ENCODE peak calls at places on chromosome 13, in four cellular contexts. One of them, this sample, is unnamed.

GRCh38 chr13:94595006-94595942 is 678 bp downstream of the TGDS start:
- DNase-seq in mesendoderm: peak
- DNase-seq in H1: no peak
- DNase-seq in H9: peak
- DNase-seq in this sample: peak

GRCh38 chr13:38630780-38631179 is 56.1 kb upstream of the FREM2 start:
- DNase-seq in mesendoderm: no peak
- DNase-seq in H1: no peak
- DNase-seq in H9: no peak
- DNase-seq in this sample: peak

GRCh38 chr13:85806553-85807175 is 7.4 kb upstream of the SLITRK6 start:
- DNase-seq in mesendoderm: peak
- DNase-seq in H1: no peak
- DNase-seq in H9: no peak
- DNase-seq in this sample: peak

GRCh38 chr13:51201886-51202285 is 20.3 kb upstream of the FAM124A start:
- DNase-seq in mesendoderm: no peak
- DNase-seq in H1: no peak
- DNase-seq in H9: no peak
- DNase-seq in this sample: no peak

GRCh38 chr13:40798380-40798779 is 9.0 kb downstream of the SLC25A15 start:
- DNase-seq in mesendoderm: no peak
- DNase-seq in H1: no peak
- DNase-seq in H9: no peak
- DNase-seq in this sample: no peak

GRCh38 chr13:40624338-40624737 is 42.1 kb downstream of the FOXO1 start:
- DNase-seq in mesendoderm: peak
- DNase-seq in H1: no peak
- DNase-seq in H9: no peak
- DNase-seq in this sample: no peak

GRCh38 chr13:67298297-67298696 is 68.2 kb upstream of the PCDH9 start:
- DNase-seq in mesendoderm: no peak
- DNase-seq in H1: no peak
- DNase-seq in H9: no peak
- DNase-seq in this sample: peak

GRCh38 chr13:75363371-75363770 is 118.6 kb downstream of the TBC1D4 start:
- DNase-seq in mesendoderm: no peak
- DNase-seq in H1: no peak
- DNase-seq in H9: no peak
- DNase-seq in this sample: no peak

DNA sequence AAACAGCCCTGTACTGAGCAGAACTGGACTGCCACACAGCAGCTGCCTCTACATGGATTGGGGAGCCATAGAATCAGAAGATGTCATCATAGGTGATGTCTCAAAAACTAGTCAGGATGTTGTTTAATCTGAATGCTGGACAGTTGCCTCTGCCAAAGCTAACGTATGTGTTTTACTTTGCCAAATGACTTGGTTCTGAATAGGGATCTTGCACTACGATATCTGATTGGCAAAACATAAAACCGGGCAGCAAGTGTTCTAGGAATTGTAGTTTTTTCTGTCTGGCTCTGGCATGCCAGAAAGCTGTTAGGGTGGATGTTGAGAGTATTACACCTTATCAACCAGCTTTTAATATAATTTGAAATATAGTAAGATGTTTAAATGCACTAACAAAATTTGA is 645.9 kb downstream of the GPC5 start:
- DNase-seq in mesendoderm: no peak
- DNase-seq in H1: no peak
- DNase-seq in H9: no peak
- DNase-seq in this sample: no peak
- H4K5ac ChIP-seq in mesendoderm: no peak
- H4K5ac ChIP-seq in H1: no peak
- H4K5ac ChIP-seq in H9: no peak
- H4K5ac ChIP-seq in this sample: no peak

GRCh38 chr13:30457306-30457891 is 8.3 kb downstream of the HMGB1 start:
- DNase-seq in mesendoderm: no peak
- DNase-seq in H1: no peak
- DNase-seq in H9: no peak
- DNase-seq in this sample: no peak
- H4K5ac ChIP-seq in mesendoderm: no peak
- H4K5ac ChIP-seq in H1: no peak
- H4K5ac ChIP-seq in H9: no peak
- H4K5ac ChIP-seq in this sample: no peak

DNA sequence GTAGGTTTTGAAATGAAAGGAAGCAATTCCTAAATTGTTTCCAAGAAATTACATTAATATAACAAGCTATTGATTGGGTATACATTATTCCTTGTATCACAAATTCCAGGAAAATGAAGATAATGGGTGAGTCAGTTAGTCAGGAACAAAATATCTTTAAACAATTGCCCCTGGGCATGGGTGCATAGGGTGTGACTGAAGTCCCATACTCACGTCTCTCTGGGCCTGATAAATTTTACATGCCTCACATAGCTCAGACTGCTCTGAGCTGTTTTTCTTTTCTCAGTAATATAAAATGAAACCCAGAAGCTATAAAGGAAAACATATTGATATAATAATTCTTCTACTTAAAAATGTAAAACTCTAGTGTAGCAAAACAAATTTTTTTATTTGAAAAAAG is 87.8 kb downstream of the FNDC3A start:
- DNase-seq in mesendoderm: peak
- DNase-seq in H1: no peak
- DNase-seq in H9: no peak
- DNase-seq in this sample: no peak
- H4K5ac ChIP-seq in mesendoderm: no peak
- H4K5ac ChIP-seq in H1: no peak
- H4K5ac ChIP-seq in H9: no peak
- H4K5ac ChIP-seq in this sample: no peak

DNA sequence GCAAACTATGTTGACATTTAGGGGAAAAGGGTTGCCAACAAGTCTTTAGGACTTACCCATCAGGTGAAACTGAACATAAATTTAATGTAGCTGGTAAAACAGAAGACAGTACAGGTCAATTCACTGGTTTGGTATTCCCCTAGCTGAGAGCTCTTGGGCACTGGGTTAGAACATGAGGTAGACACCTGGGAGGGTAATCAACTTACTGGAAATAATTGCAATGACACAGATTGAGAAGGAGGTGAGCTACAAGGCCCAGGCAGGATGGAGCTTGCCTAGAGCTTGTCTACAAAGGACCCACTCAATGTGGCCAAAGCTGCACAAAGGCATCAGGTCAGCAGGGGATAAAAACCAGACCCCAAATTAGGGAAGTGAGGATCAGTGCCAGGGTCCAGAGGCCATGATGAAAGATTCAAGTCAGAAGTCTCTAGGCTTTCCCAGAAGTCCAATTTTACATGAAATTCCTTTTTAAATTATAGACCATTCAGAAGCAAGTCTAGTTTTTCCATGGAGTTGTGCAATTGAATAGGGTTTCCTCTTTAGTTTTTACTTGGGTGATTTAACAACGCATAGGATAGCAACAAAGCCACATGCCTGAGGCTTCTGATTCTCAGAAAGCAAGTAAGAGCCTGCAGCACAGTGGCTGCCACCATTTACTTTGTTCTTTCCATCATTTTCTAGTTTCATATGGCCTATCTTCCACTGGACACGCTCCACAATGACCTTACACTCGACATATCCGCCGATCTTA is 194.0 kb downstream of the NDFIP2 start:
- DNase-seq in mesendoderm: no peak
- DNase-seq in H1: no peak
- DNase-seq in H9: no peak
- DNase-seq in this sample: no peak
- H4K5ac ChIP-seq in mesendoderm: no peak
- H4K5ac ChIP-seq in H1: no peak
- H4K5ac ChIP-seq in H9: no peak
- H4K5ac ChIP-seq in this sample: no peak

DNA sequence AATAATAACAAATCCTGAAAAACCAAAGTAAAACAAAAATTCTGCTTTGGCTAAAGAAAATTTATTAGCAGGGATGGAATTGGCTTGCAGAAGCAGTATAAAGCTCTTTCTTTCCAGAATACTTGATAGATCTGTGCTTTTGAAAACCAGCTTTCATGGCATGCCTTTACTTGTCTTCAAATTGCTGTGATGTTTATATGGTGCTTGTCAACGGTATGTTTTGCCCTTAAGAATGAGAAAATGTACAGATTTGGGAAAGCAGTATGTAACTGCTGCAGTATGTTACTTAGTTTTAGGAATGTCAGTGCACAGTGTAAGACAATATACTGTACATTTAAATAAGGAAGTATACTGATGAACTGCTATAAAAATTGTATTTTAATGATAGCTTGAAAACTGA is 120.8 kb upstream of the PCDH20 start:
- DNase-seq in mesendoderm: no peak
- DNase-seq in H1: no peak
- DNase-seq in H9: no peak
- DNase-seq in this sample: no peak
- H4K5ac ChIP-seq in mesendoderm: no peak
- H4K5ac ChIP-seq in H1: no peak
- H4K5ac ChIP-seq in H9: no peak
- H4K5ac ChIP-seq in this sample: no peak

GRCh38 chr13:109369357-109370052 is 416.9 kb downstream of the IRS2 start:
- DNase-seq in mesendoderm: no peak
- DNase-seq in H1: no peak
- DNase-seq in H9: no peak
- DNase-seq in this sample: no peak
- H4K5ac ChIP-seq in mesendoderm: no peak
- H4K5ac ChIP-seq in H1: no peak
- H4K5ac ChIP-seq in H9: no peak
- H4K5ac ChIP-seq in this sample: no peak

This sample was measured in IMR-90.